ENCODE peak calls at places on chromosomes 16 and 17, in six cellular contexts. W, C, G, S, Q and H are unnamed samples.
A peak's percentile ranks its signal among the peaks of the same experiment; 100 is the strongest.

GRCh38 chr16:997440-998051 is 16.0 kb downstream of the SOX8 start:
- DNase-seq in W (no peak), C (peak; percentile 86), G (peak; percentile 82), S (peak; percentile 38), Q (peak; percentile 16), H (no peak)

GRCh38 chr16:50464325-50465290 is 83.6 kb upstream of the NKD1 start:
- DNase-seq in W (no peak), C (peak; percentile 75), G (peak; percentile 41), S (no peak), Q (no peak), H (peak; percentile 43)

GRCh38 chr17:17526369-17526768 is 30.2 kb upstream of the RASD1 start:
- DNase-seq in W (no peak), C (no peak), G (no peak), S (peak; percentile 64), Q (no peak), H (no peak)

GRCh38 chr17:81398855-81399451 is 3.7 kb downstream of the BAHCC1 start:
- DNase-seq in W (no peak), C (no peak), G (no peak), S (no peak), Q (no peak), H (no peak)

GRCh38 chr17:11487469-11487868 is 110.8 kb upstream of the DNAH9 start:
- DNase-seq in W (no peak), C (peak; percentile 55), G (no peak), S (no peak), Q (no peak), H (no peak)

GRCh38 chr16:11095935-11096334 is 151.6 kb downstream of the CLEC16A start:
- DNase-seq in W (no peak), C (no peak), G (no peak), S (no peak), Q (no peak), H (no peak)

GRCh38 chr17:61408151-61409041 is 8.8 kb downstream of the TBX2 start:
- DNase-seq in W (peak; percentile 64), C (peak; percentile 69), G (no peak), S (no peak), Q (no peak), H (peak; percentile 58)

GRCh38 chr17:63542942-63543821 is 7.1 kb upstream of the DCAF7 start:
- DNase-seq in W (no peak), C (peak; percentile 63), G (peak; percentile 24), S (no peak), Q (no peak), H (no peak)

GRCh38 chr17:72030067-72030899 is 90.5 kb upstream of the SOX9 start:
- DNase-seq in W (no peak), C (peak; percentile 97), G (peak; percentile 94), S (peak; percentile 15), Q (peak; percentile 59), H (no peak)

GRCh38 chr17:49365667-49366066 is 3.6 kb upstream of the ZNF652 start:
- DNase-seq in W (no peak), C (peak; percentile 88), G (peak; percentile 68), S (no peak), Q (no peak), H (no peak)
- TF ChIP-seq CTCF in W (no peak), C (peak; percentile 68), G (peak; percentile 47), S (no peak), Q (no peak), H (peak; percentile 15)

GRCh38 chr16:54929090-54930033 is 1.3 kb upstream of the IRX5 start:
- DNase-seq in W (peak; percentile 97), C (peak; percentile 100), G (peak; percentile 99), S (peak; percentile 100), Q (peak; percentile 94), H (peak; percentile 99)

GRCh38 chr16:54928421-54929089 is 2.1 kb upstream of the IRX5 start:
- DNase-seq in W (peak; percentile 89), C (peak; percentile 67), G (peak; percentile 15), S (peak; percentile 80), Q (no peak), H (no peak)

GRCh38 chr16:54931041-54931756 is 534 bp downstream of the IRX5 start:
- DNase-seq in W (no peak), C (peak; percentile 79), G (peak; percentile 60), S (peak; percentile 40), Q (peak; percentile 27), H (no peak)

GRCh38 chr16:54931757-54932660 is 1.3 kb downstream of the IRX5 start:
- DNase-seq in W (no peak), C (peak; percentile 68), G (peak; percentile 41), S (no peak), Q (no peak), H (no peak)

DNA sequence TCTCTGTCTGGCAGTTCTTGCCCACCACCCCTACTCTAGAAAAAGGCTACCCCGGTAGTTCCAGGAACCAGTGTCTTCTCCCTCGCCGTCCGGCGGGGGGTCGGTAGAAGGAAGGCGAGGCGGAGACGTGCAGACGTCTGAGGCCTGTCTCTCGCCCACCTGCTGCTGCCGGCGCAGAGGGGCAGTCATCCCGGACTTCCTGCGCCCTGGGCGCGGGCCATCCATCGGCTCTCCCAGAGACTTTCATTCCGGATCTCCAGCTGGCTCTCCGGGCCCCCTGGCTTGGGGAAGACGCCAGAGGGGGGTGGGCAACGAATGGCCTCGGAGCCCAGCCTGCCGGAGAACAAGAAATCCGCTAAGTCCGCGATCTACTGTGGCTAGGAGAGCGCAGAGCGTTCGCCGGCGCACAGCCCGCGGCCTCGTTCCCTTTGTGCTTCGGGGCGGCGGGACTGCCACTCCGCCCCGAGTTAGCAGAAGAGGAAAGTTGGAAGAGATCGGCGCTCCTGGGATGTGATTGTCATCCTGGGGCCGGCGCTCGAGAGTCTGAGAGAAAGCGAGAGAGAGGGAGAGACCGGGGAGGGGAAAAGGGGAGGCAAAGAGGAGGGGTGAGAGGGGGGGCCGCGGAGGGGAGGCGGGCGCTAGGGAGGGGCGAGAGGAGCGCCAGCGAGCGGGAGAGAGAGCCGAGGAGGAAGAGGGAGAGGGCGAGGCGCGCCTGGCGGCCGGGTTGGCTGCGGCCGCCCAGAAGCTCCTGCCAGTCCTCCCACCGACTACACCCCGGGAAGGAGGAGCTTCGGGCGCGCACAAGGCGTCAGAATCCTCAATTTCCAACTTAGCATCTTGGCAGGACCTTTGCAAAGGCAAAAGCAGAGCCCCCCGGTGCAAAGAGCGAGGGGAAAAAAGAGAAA is at the start of gene IRX5:
- DNase-seq in W (peak; percentile 86), C (peak; percentile 95), G (peak; percentile 91), S (peak; percentile 92), Q (peak; percentile 95), H (peak; percentile 87)
- H3K4me1 ChIP-seq in W (peaks cover 43% of the 10 kb centered on the region), C (peaks cover 5% of the 10 kb centered on the region), G (peaks cover 39% of the 10 kb centered on the region), S (peaks cover 17% of the 10 kb centered on the region), Q (peaks cover 17% of the 10 kb centered on the region), H (no peaks in the 10 kb centered on the region)

GRCh38 chr17:66518677-66519076 is 216.3 kb downstream of the PRKCA start:
- DNase-seq in W (no peak), C (no peak), G (peak; percentile 33), S (no peak), Q (no peak), H (no peak)
- H3K27ac ChIP-seq in W (no peak overlapping the region), C (no peak overlapping the region), G (no peak overlapping the region), S (no peak overlapping the region), Q (no peak overlapping the region), H (no peak overlapping the region)

GRCh38 chr17:48561894-48562810 is 16.0 kb downstream of the HOXB4 start:
- DNase-seq in W (no peak), C (no peak), G (no peak), S (no peak), Q (no peak), H (no peak)
- TF ChIP-seq CTCF in W (no peak), C (peak; percentile 54), G (no peak), S (no peak), Q (peak; percentile 18), H (no peak)

GRCh38 chr17:82495844-82496528 is 23.5 kb upstream of the FOXK2 start:
- DNase-seq in W (no peak), C (peak; percentile 87), G (peak; percentile 70), S (no peak), Q (no peak), H (no peak)
- H3K4me1 ChIP-seq in W (peaks cover 40% of the 10 kb centered on the region), C (no peaks in the 10 kb centered on the region), G (peaks cover 17% of the 10 kb centered on the region), S (peaks cover 10% of the 10 kb centered on the region), Q (peaks cover 16% of the 10 kb centered on the region), H (peaks cover 27% of the 10 kb centered on the region)

GRCh38 chr16:84726670-84727467 is 27.1 kb downstream of the USP10 start:
- DNase-seq in W (no peak), C (no peak), G (peak; percentile 53), S (no peak), Q (no peak), H (no peak)
- H3K27ac ChIP-seq in W (peak overlapping the region; percentile 14), C (no peak overlapping the region), G (peak overlapping the region; percentile 66), S (no peak overlapping the region), Q (no peak overlapping the region), H (peak overlapping the region; percentile 98)

GRCh38 chr16:31711344-31711845 is 162.2 kb upstream of the ZNF267 start:
- DNase-seq in W (no peak), C (no peak), G (peak; percentile 24), S (no peak), Q (no peak), H (no peak)
- TF ChIP-seq CTCF in W (no peak), C (peak; percentile 53), G (peak; percentile 59), S (no peak), Q (no peak), H (no peak)

GRCh38 chr16:23562505-23562904 is 5.0 kb downstream of the UBFD1 start:
- DNase-seq in W (peak; percentile 40), C (no peak), G (no peak), S (no peak), Q (no peak), H (no peak)
- H3K4me1 ChIP-seq in W (peaks cover 17% of the 10 kb centered on the region), C (no peaks in the 10 kb centered on the region), G (peaks cover 8% of the 10 kb centered on the region), S (peaks cover 31% of the 10 kb centered on the region), Q (peaks cover 8% of the 10 kb centered on the region), H (peaks cover 4% of the 10 kb centered on the region)

GRCh38 chr17:42402121-42402516 is 13.9 kb upstream of the STAT3 start:
- DNase-seq in W (no peak), C (no peak), G (no peak), S (no peak), Q (no peak), H (no peak)
- H3K27ac ChIP-seq in W (no peak overlapping the region), C (no peak overlapping the region), G (peak overlapping the region; percentile 58), S (peak overlapping the region; percentile 36), Q (no peak overlapping the region), H (peak overlapping the region; percentile 16)

GRCh38 chr16:86462334-86463084 is 47.8 kb upstream of the FOXF1 start:
- DNase-seq in W (no peak), C (no peak), G (no peak), S (no peak), Q (peak; percentile 76), H (no peak)
- TF ChIP-seq CTCF in W (no peak), C (no peak), G (no peak), S (no peak), Q (no peak), H (no peak)